ENCODE peak calls at places on chromosomes 4 and X, in six cellular contexts. One of them, this sample, is unnamed.

GRCh38 chrX:73214366-73215094 is at the start of gene NAP1L2:
- DNase-seq in A549: peak; percentile 55
- DNase-seq in H1: peak; percentile 48
- DNase-seq in K562: no peak
- DNase-seq in IMR-90: no peak
- DNase-seq in HepG2: no peak
- DNase-seq in this sample: no peak

GRCh38 chrX:118574666-118575065 is 79.1 kb downstream of the DOCK11 start:
- DNase-seq in A549: no peak
- DNase-seq in H1: no peak
- DNase-seq in K562: no peak
- DNase-seq in IMR-90: no peak
- DNase-seq in HepG2: no peak
- DNase-seq in this sample: no peak

GRCh38 chr4:53558981-53559620 is 32.2 kb downstream of the LNX1 start:
- DNase-seq in A549: no peak
- DNase-seq in H1: no peak
- DNase-seq in K562: no peak
- DNase-seq in IMR-90: no peak
- DNase-seq in HepG2: no peak
- DNase-seq in this sample: no peak

GRCh38 chrX:25020391-25021131 is 4.8 kb upstream of the ARX start:
- DNase-seq in A549: no peak
- DNase-seq in H1: peak; percentile 80
- DNase-seq in K562: peak; percentile 43
- DNase-seq in IMR-90: no peak
- DNase-seq in HepG2: no peak
- DNase-seq in this sample: no peak

GRCh38 chrX:39967348-39967747 is 130.4 kb downstream of the BCOR start:
- DNase-seq in A549: no peak
- DNase-seq in H1: no peak
- DNase-seq in K562: no peak
- DNase-seq in IMR-90: peak; percentile 14
- DNase-seq in HepG2: no peak
- DNase-seq in this sample: no peak

GRCh38 chrX:130084651-130085237 is 25.6 kb downstream of the ELF4 start:
- DNase-seq in A549: no peak
- DNase-seq in H1: no peak
- DNase-seq in K562: peak; percentile 46
- DNase-seq in IMR-90: no peak
- DNase-seq in HepG2: no peak
- DNase-seq in this sample: no peak

GRCh38 chr4:40702137-40702799 is 47.5 kb upstream of the NSUN7 start:
- DNase-seq in A549: no peak
- DNase-seq in H1: no peak
- DNase-seq in K562: no peak
- DNase-seq in IMR-90: no peak
- DNase-seq in HepG2: no peak
- DNase-seq in this sample: no peak

GRCh38 chrX:15674514-15674898 is 9.9 kb upstream of the CLTRN start:
- DNase-seq in A549: peak; percentile 97
- DNase-seq in H1: no peak
- DNase-seq in K562: peak; percentile 96
- DNase-seq in IMR-90: peak; percentile 96
- DNase-seq in HepG2: peak; percentile 91
- DNase-seq in this sample: peak; percentile 87

GRCh38 chr4:5953003-5953951 is 60.4 kb upstream of the CRMP1 start:
- DNase-seq in A549: no peak
- DNase-seq in H1: no peak
- DNase-seq in K562: no peak
- DNase-seq in IMR-90: no peak
- DNase-seq in HepG2: no peak
- DNase-seq in this sample: no peak

GRCh38 chrX:11064851-11065600 is 46.1 kb upstream of the HCCS start:
- DNase-seq in A549: no peak
- DNase-seq in H1: no peak
- DNase-seq in K562: no peak
- DNase-seq in IMR-90: peak; percentile 78
- DNase-seq in HepG2: no peak
- DNase-seq in this sample: no peak

GRCh38 chr4:6470502-6471302 is 1.7 kb downstream of the PPP2R2C start:
- DNase-seq in A549: peak; percentile 61
- DNase-seq in H1: peak; percentile 70
- DNase-seq in K562: peak; percentile 61
- DNase-seq in IMR-90: peak; percentile 7
- DNase-seq in HepG2: no peak
- DNase-seq in this sample: no peak

GRCh38 chr4:77040265-77040664 is 35.5 kb downstream of the CCNI start:
- DNase-seq in A549: no peak
- DNase-seq in H1: no peak
- DNase-seq in K562: no peak
- DNase-seq in IMR-90: peak; percentile 85
- DNase-seq in HepG2: no peak
- DNase-seq in this sample: no peak

GRCh38 chr4:146437778-146438177 is 84.0 kb downstream of the SLC10A7 start:
- DNase-seq in A549: no peak
- DNase-seq in H1: no peak
- DNase-seq in K562: no peak
- DNase-seq in IMR-90: no peak
- DNase-seq in HepG2: no peak
- DNase-seq in this sample: no peak

GRCh38 chr4:150004481-150004880 is 73.8 kb upstream of the DCLK2 start:
- DNase-seq in A549: peak; percentile 49
- DNase-seq in H1: no peak
- DNase-seq in K562: no peak
- DNase-seq in IMR-90: peak; percentile 58
- DNase-seq in HepG2: no peak
- DNase-seq in this sample: no peak

GRCh38 chr4:15725608-15726007 is 22.7 kb downstream of the BST1 start:
- DNase-seq in A549: no peak
- DNase-seq in H1: no peak
- DNase-seq in K562: no peak
- DNase-seq in IMR-90: peak; percentile 46
- DNase-seq in HepG2: no peak
- DNase-seq in this sample: no peak

GRCh38 chr4:185335579-185335978 is 60.1 kb downstream of the LRP2BP start:
- DNase-seq in A549: no peak
- DNase-seq in H1: no peak
- DNase-seq in K562: no peak
- DNase-seq in IMR-90: no peak
- DNase-seq in HepG2: no peak
- DNase-seq in this sample: no peak

GRCh38 chr4:89175611-89176010 is 64.3 kb downstream of the TIGD2 start:
- DNase-seq in A549: no peak
- DNase-seq in H1: no peak
- DNase-seq in K562: no peak
- DNase-seq in IMR-90: no peak
- DNase-seq in HepG2: no peak
- DNase-seq in this sample: no peak

GRCh38 chrX:11461181-11462001 is 168.2 kb downstream of the AMELX start:
- DNase-seq in A549: peak; percentile 44
- DNase-seq in H1: no peak
- DNase-seq in K562: peak; percentile 92
- DNase-seq in IMR-90: peak; percentile 78
- DNase-seq in HepG2: no peak
- DNase-seq in this sample: no peak

GRCh38 chr4:182642831-182643230 is 274.4 kb downstream of the DCTD start:
- DNase-seq in A549: peak; percentile 0
- DNase-seq in H1: no peak
- DNase-seq in K562: no peak
- DNase-seq in IMR-90: peak; percentile 66
- DNase-seq in HepG2: peak; percentile 9
- DNase-seq in this sample: no peak

GRCh38 chr4:30600246-30600645 is 119.9 kb upstream of the PCDH7 start:
- DNase-seq in A549: no peak
- DNase-seq in H1: no peak
- DNase-seq in K562: no peak
- DNase-seq in IMR-90: no peak
- DNase-seq in HepG2: no peak
- DNase-seq in this sample: no peak

GRCh38 chrX:119488749-119489148 is 20.5 kb downstream of the SLC25A5 start:
- DNase-seq in A549: peak; percentile 81
- DNase-seq in H1: peak; percentile 56
- DNase-seq in K562: peak; percentile 50
- DNase-seq in IMR-90: peak; percentile 51
- DNase-seq in HepG2: peak; percentile 27
- DNase-seq in this sample: no peak

GRCh38 chr4:110046588-110047049 is 133.9 kb downstream of the EGF start:
- DNase-seq in A549: no peak
- DNase-seq in H1: no peak
- DNase-seq in K562: no peak
- DNase-seq in IMR-90: peak; percentile 68
- DNase-seq in HepG2: no peak
- DNase-seq in this sample: peak; percentile 10

GRCh38 chrX:136910565-136911040 is 30.1 kb upstream of the RBMX start:
- DNase-seq in A549: no peak
- DNase-seq in H1: no peak
- DNase-seq in K562: no peak
- DNase-seq in IMR-90: peak; percentile 42
- DNase-seq in HepG2: no peak
- DNase-seq in this sample: no peak

GRCh38 chrX:13389501-13389900 is 69.6 kb upstream of the ATXN3L start:
- DNase-seq in A549: no peak
- DNase-seq in H1: no peak
- DNase-seq in K562: no peak
- DNase-seq in IMR-90: no peak
- DNase-seq in HepG2: no peak
- DNase-seq in this sample: no peak

GRCh38 chr4:188196134-188196735 is 57.0 kb downstream of the TRIML1 start:
- DNase-seq in A549: no peak
- DNase-seq in H1: no peak
- DNase-seq in K562: no peak
- DNase-seq in IMR-90: no peak
- DNase-seq in HepG2: no peak
- DNase-seq in this sample: no peak

GRCh38 chr4:40199999-40200880 is 3.4 kb downstream of the RHOH start:
- DNase-seq in A549: no peak
- DNase-seq in H1: no peak
- DNase-seq in K562: peak; percentile 83
- DNase-seq in IMR-90: peak; percentile 23
- DNase-seq in HepG2: no peak
- DNase-seq in this sample: no peak

GRCh38 chrX:15475486-15475885 is 17.6 kb downstream of the PIR start:
- DNase-seq in A549: no peak
- DNase-seq in H1: no peak
- DNase-seq in K562: no peak
- DNase-seq in IMR-90: no peak
- DNase-seq in HepG2: no peak
- DNase-seq in this sample: no peak

GRCh38 chr4:100799767-100800539 is 282.1 kb upstream of the EMCN start:
- DNase-seq in A549: no peak
- DNase-seq in H1: no peak
- DNase-seq in K562: no peak
- DNase-seq in IMR-90: no peak
- DNase-seq in HepG2: no peak
- DNase-seq in this sample: no peak

GRCh38 chr4:100795581-100795980 is 277.8 kb upstream of the EMCN start:
- DNase-seq in A549: no peak
- DNase-seq in H1: no peak
- DNase-seq in K562: no peak
- DNase-seq in IMR-90: no peak
- DNase-seq in HepG2: no peak
- DNase-seq in this sample: no peak

GRCh38 chr4:100797791-100798190 is 280.0 kb upstream of the EMCN start:
- DNase-seq in A549: no peak
- DNase-seq in H1: no peak
- DNase-seq in K562: no peak
- DNase-seq in IMR-90: no peak
- DNase-seq in HepG2: no peak
- DNase-seq in this sample: no peak

GRCh38 chr4:100797356-100797755 is 279.5 kb upstream of the EMCN start:
- DNase-seq in A549: no peak
- DNase-seq in H1: no peak
- DNase-seq in K562: no peak
- DNase-seq in IMR-90: no peak
- DNase-seq in HepG2: no peak
- DNase-seq in this sample: no peak

GRCh38 chr4:100796333-100796732 is 278.5 kb upstream of the EMCN start:
- DNase-seq in A549: no peak
- DNase-seq in H1: no peak
- DNase-seq in K562: no peak
- DNase-seq in IMR-90: no peak
- DNase-seq in HepG2: no peak
- DNase-seq in this sample: no peak
- TF ChIP-seq CEBPB in A549: no peak
- TF ChIP-seq CEBPB in H1: no peak
- TF ChIP-seq CEBPB in K562: no peak
- TF ChIP-seq CEBPB in IMR-90: no peak
- TF ChIP-seq CEBPB in HepG2: no peak
- TF ChIP-seq CEBPB in this sample: no peak

GRCh38 chr4:19748470-19748869 is 503.2 kb upstream of the SLIT2 start:
- DNase-seq in A549: no peak
- DNase-seq in H1: no peak
- DNase-seq in K562: no peak
- DNase-seq in IMR-90: peak; percentile 87
- DNase-seq in HepG2: no peak
- DNase-seq in this sample: no peak
- TF ChIP-seq CEBPB in A549: no peak
- TF ChIP-seq CEBPB in H1: no peak
- TF ChIP-seq CEBPB in K562: no peak
- TF ChIP-seq CEBPB in IMR-90: peak; percentile 93
- TF ChIP-seq CEBPB in HepG2: no peak
- TF ChIP-seq CEBPB in this sample: no peak

GRCh38 chr4:114267976-114268375 is 288.5 kb upstream of the ARSJ start:
- DNase-seq in A549: no peak
- DNase-seq in H1: no peak
- DNase-seq in K562: no peak
- DNase-seq in IMR-90: no peak
- DNase-seq in HepG2: no peak
- DNase-seq in this sample: no peak

GRCh38 chr4:114271031-114271430 is 291.6 kb upstream of the ARSJ start:
- DNase-seq in A549: no peak
- DNase-seq in H1: no peak
- DNase-seq in K562: no peak
- DNase-seq in IMR-90: no peak
- DNase-seq in HepG2: no peak
- DNase-seq in this sample: no peak

GRCh38 chr4:114273246-114273645 is 293.8 kb upstream of the ARSJ start:
- DNase-seq in A549: no peak
- DNase-seq in H1: no peak
- DNase-seq in K562: no peak
- DNase-seq in IMR-90: no peak
- DNase-seq in HepG2: no peak
- DNase-seq in this sample: no peak

GRCh38 chr4:114277690-114278089 is 298.2 kb upstream of the ARSJ start:
- DNase-seq in A549: no peak
- DNase-seq in H1: no peak
- DNase-seq in K562: no peak
- DNase-seq in IMR-90: peak; percentile 70
- DNase-seq in HepG2: no peak
- DNase-seq in this sample: no peak

GRCh38 chr4:114272226-114272625 is 292.8 kb upstream of the ARSJ start:
- DNase-seq in A549: peak; percentile 76
- DNase-seq in H1: no peak
- DNase-seq in K562: no peak
- DNase-seq in IMR-90: peak; percentile 99
- DNase-seq in HepG2: no peak
- DNase-seq in this sample: peak; percentile 40
- TF ChIP-seq CEBPB in A549: no peak
- TF ChIP-seq CEBPB in H1: no peak
- TF ChIP-seq CEBPB in K562: no peak
- TF ChIP-seq CEBPB in IMR-90: peak; percentile 43
- TF ChIP-seq CEBPB in HepG2: no peak
- TF ChIP-seq CEBPB in this sample: no peak

GRCh38 chr4:63618883-63619573 is 790.2 kb downstream of the TECRL start:
- DNase-seq in A549: no peak
- DNase-seq in H1: no peak
- DNase-seq in K562: no peak
- DNase-seq in IMR-90: no peak
- DNase-seq in HepG2: no peak
- DNase-seq in this sample: no peak
- TF ChIP-seq CEBPB in A549: no peak
- TF ChIP-seq CEBPB in H1: no peak
- TF ChIP-seq CEBPB in K562: no peak
- TF ChIP-seq CEBPB in IMR-90: no peak
- TF ChIP-seq CEBPB in HepG2: no peak
- TF ChIP-seq CEBPB in this sample: no peak

This sample was measured in HCT116.